ENCODE peak calls at places on chromosomes 5 and 9, in eight cellular contexts. One of them, this sample, is unnamed.

GRCh38 chr5:172774561-172775271 is 3.7 kb upstream of the DUSP1 start:
- DNase-seq in iPS-NIHi11: no peak
- DNase-seq in NCI-H510A treated with DMSO at 0.1 percent for 48 hours: no peak
- DNase-seq in lower lobe of right lung: no peak
- DNase-seq in fibroblast of villous mesenchyme: no peak
- DNase-seq in CMK: no peak
- DNase-seq in GDM1: no peak
- DNase-seq in GM13977: no peak
- DNase-seq in this sample: no peak

GRCh38 chr9:109922617-109923260 is 142.7 kb downstream of the PALM2AKAP2 start:
- DNase-seq in iPS-NIHi11: no peak
- DNase-seq in NCI-H510A treated with DMSO at 0.1 percent for 48 hours: no peak
- DNase-seq in lower lobe of right lung: no peak
- DNase-seq in fibroblast of villous mesenchyme: no peak
- DNase-seq in CMK: no peak
- DNase-seq in GDM1: no peak
- DNase-seq in GM13977: no peak
- DNase-seq in this sample: no peak

GRCh38 chr9:127492616-127493015 is 41.3 kb downstream of the LRSAM1 start:
- DNase-seq in iPS-NIHi11: no peak
- DNase-seq in NCI-H510A treated with DMSO at 0.1 percent for 48 hours: no peak
- DNase-seq in lower lobe of right lung: no peak
- DNase-seq in fibroblast of villous mesenchyme: no peak
- DNase-seq in CMK: no peak
- DNase-seq in GDM1: no peak
- DNase-seq in GM13977: no peak
- DNase-seq in this sample: no peak

GRCh38 chr5:119743927-119744326 is 114.6 kb downstream of the FAM170A start:
- DNase-seq in iPS-NIHi11: peak
- DNase-seq in NCI-H510A treated with DMSO at 0.1 percent for 48 hours: peak
- DNase-seq in lower lobe of right lung: no peak
- DNase-seq in fibroblast of villous mesenchyme: peak
- DNase-seq in CMK: peak
- DNase-seq in GDM1: peak
- DNase-seq in GM13977: peak
- DNase-seq in this sample: no peak

GRCh38 chr9:14326264-14326826 is 12.4 kb upstream of the NFIB start:
- DNase-seq in iPS-NIHi11: no peak
- DNase-seq in NCI-H510A treated with DMSO at 0.1 percent for 48 hours: peak
- DNase-seq in lower lobe of right lung: no peak
- DNase-seq in fibroblast of villous mesenchyme: peak
- DNase-seq in CMK: no peak
- DNase-seq in GDM1: no peak
- DNase-seq in GM13977: no peak
- DNase-seq in this sample: no peak

GRCh38 chr5:105945203-105945972 is 1725.3 kb downstream of the EFNA5 start:
- DNase-seq in iPS-NIHi11: no peak
- DNase-seq in NCI-H510A treated with DMSO at 0.1 percent for 48 hours: no peak
- DNase-seq in lower lobe of right lung: no peak
- DNase-seq in fibroblast of villous mesenchyme: no peak
- DNase-seq in CMK: no peak
- DNase-seq in GDM1: no peak
- DNase-seq in GM13977: no peak
- DNase-seq in this sample: no peak

GRCh38 chr9:131270171-131271015 is 5.9 kb downstream of the FAM78A start:
- DNase-seq in iPS-NIHi11: no peak
- DNase-seq in NCI-H510A treated with DMSO at 0.1 percent for 48 hours: no peak
- DNase-seq in lower lobe of right lung: peak
- DNase-seq in fibroblast of villous mesenchyme: no peak
- DNase-seq in CMK: peak
- DNase-seq in GDM1: peak
- DNase-seq in GM13977: peak
- DNase-seq in this sample: no peak

GRCh38 chr9:36559036-36559695 is 13.5 kb upstream of the MELK start:
- DNase-seq in iPS-NIHi11: no peak
- DNase-seq in NCI-H510A treated with DMSO at 0.1 percent for 48 hours: no peak
- DNase-seq in lower lobe of right lung: no peak
- DNase-seq in fibroblast of villous mesenchyme: peak
- DNase-seq in CMK: no peak
- DNase-seq in GDM1: no peak
- DNase-seq in GM13977: no peak
- DNase-seq in this sample: no peak

GRCh38 chr9:129838707-129839259 is 3.5 kb downstream of the USP20 start:
- DNase-seq in iPS-NIHi11: no peak
- DNase-seq in NCI-H510A treated with DMSO at 0.1 percent for 48 hours: no peak
- DNase-seq in lower lobe of right lung: no peak
- DNase-seq in fibroblast of villous mesenchyme: peak
- DNase-seq in CMK: no peak
- DNase-seq in GDM1: peak
- DNase-seq in GM13977: no peak
- DNase-seq in this sample: no peak

GRCh38 chr5:9251379-9251980 is 294.4 kb downstream of the SEMA5A start:
- DNase-seq in iPS-NIHi11: no peak
- DNase-seq in NCI-H510A treated with DMSO at 0.1 percent for 48 hours: no peak
- DNase-seq in lower lobe of right lung: no peak
- DNase-seq in fibroblast of villous mesenchyme: peak
- DNase-seq in CMK: no peak
- DNase-seq in GDM1: no peak
- DNase-seq in GM13977: no peak
- DNase-seq in this sample: no peak

GRCh38 chr9:137590123-137590468 is 216 bp downstream of the ZMYND19 start:
- DNase-seq in iPS-NIHi11: no peak
- DNase-seq in NCI-H510A treated with DMSO at 0.1 percent for 48 hours: no peak
- DNase-seq in lower lobe of right lung: no peak
- DNase-seq in fibroblast of villous mesenchyme: no peak
- DNase-seq in CMK: no peak
- DNase-seq in GDM1: no peak
- DNase-seq in GM13977: no peak
- DNase-seq in this sample: no peak

GRCh38 chr9:132857601-132858342 is 20.3 kb downstream of the AK8 start:
- DNase-seq in iPS-NIHi11: peak
- DNase-seq in NCI-H510A treated with DMSO at 0.1 percent for 48 hours: no peak
- DNase-seq in lower lobe of right lung: no peak
- DNase-seq in fibroblast of villous mesenchyme: no peak
- DNase-seq in CMK: no peak
- DNase-seq in GDM1: no peak
- DNase-seq in GM13977: no peak
- DNase-seq in this sample: no peak

GRCh38 chr5:431001-431710 is 11.8 kb upstream of the EXOC3 start:
- DNase-seq in iPS-NIHi11: peak
- DNase-seq in NCI-H510A treated with DMSO at 0.1 percent for 48 hours: peak
- DNase-seq in lower lobe of right lung: no peak
- DNase-seq in fibroblast of villous mesenchyme: peak
- DNase-seq in CMK: no peak
- DNase-seq in GDM1: no peak
- DNase-seq in GM13977: peak
- DNase-seq in this sample: no peak

GRCh38 chr9:37026085-37026935 is 7.8 kb downstream of the PAX5 start:
- DNase-seq in iPS-NIHi11: no peak
- DNase-seq in NCI-H510A treated with DMSO at 0.1 percent for 48 hours: no peak
- DNase-seq in lower lobe of right lung: no peak
- DNase-seq in fibroblast of villous mesenchyme: no peak
- DNase-seq in CMK: no peak
- DNase-seq in GDM1: no peak
- DNase-seq in GM13977: peak
- DNase-seq in this sample: no peak

GRCh38 chr5:172904643-172905345 is 54.4 kb upstream of the RPL26L1 start:
- DNase-seq in iPS-NIHi11: peak
- DNase-seq in NCI-H510A treated with DMSO at 0.1 percent for 48 hours: peak
- DNase-seq in lower lobe of right lung: peak
- DNase-seq in fibroblast of villous mesenchyme: peak
- DNase-seq in CMK: no peak
- DNase-seq in GDM1: no peak
- DNase-seq in GM13977: no peak
- DNase-seq in this sample: no peak

GRCh38 chr5:141742866-141743651 is 61.0 kb upstream of the ARAP3 start:
- DNase-seq in iPS-NIHi11: peak
- DNase-seq in NCI-H510A treated with DMSO at 0.1 percent for 48 hours: no peak
- DNase-seq in lower lobe of right lung: no peak
- DNase-seq in fibroblast of villous mesenchyme: peak
- DNase-seq in CMK: no peak
- DNase-seq in GDM1: no peak
- DNase-seq in GM13977: no peak
- DNase-seq in this sample: no peak

GRCh38 chr9:74309654-74310053 is 187.5 kb upstream of the RORB start:
- DNase-seq in iPS-NIHi11: no peak
- DNase-seq in NCI-H510A treated with DMSO at 0.1 percent for 48 hours: no peak
- DNase-seq in lower lobe of right lung: no peak
- DNase-seq in fibroblast of villous mesenchyme: no peak
- DNase-seq in CMK: no peak
- DNase-seq in GDM1: no peak
- DNase-seq in GM13977: no peak
- DNase-seq in this sample: no peak

GRCh38 chr5:124865603-124866354 is 119.3 kb upstream of the ZNF608 start:
- DNase-seq in iPS-NIHi11: no peak
- DNase-seq in NCI-H510A treated with DMSO at 0.1 percent for 48 hours: peak
- DNase-seq in lower lobe of right lung: no peak
- DNase-seq in fibroblast of villous mesenchyme: peak
- DNase-seq in CMK: no peak
- DNase-seq in GDM1: no peak
- DNase-seq in GM13977: no peak
- DNase-seq in this sample: no peak

GRCh38 chr5:179339996-179340395 is 5.3 kb downstream of the ADAMTS2 start:
- DNase-seq in iPS-NIHi11: no peak
- DNase-seq in NCI-H510A treated with DMSO at 0.1 percent for 48 hours: no peak
- DNase-seq in lower lobe of right lung: peak
- DNase-seq in fibroblast of villous mesenchyme: no peak
- DNase-seq in CMK: no peak
- DNase-seq in GDM1: no peak
- DNase-seq in GM13977: no peak
- DNase-seq in this sample: no peak

GRCh38 chr9:110582156-110582555 is 2.6 kb upstream of the SVEP1 start:
- DNase-seq in iPS-NIHi11: no peak
- DNase-seq in NCI-H510A treated with DMSO at 0.1 percent for 48 hours: no peak
- DNase-seq in lower lobe of right lung: no peak
- DNase-seq in fibroblast of villous mesenchyme: peak
- DNase-seq in CMK: no peak
- DNase-seq in GDM1: no peak
- DNase-seq in GM13977: no peak
- DNase-seq in this sample: no peak

GRCh38 chr5:174735498-174736350 is 11.3 kb downstream of the MSX2 start:
- DNase-seq in iPS-NIHi11: peak
- DNase-seq in NCI-H510A treated with DMSO at 0.1 percent for 48 hours: no peak
- DNase-seq in lower lobe of right lung: no peak
- DNase-seq in fibroblast of villous mesenchyme: peak
- DNase-seq in CMK: no peak
- DNase-seq in GDM1: no peak
- DNase-seq in GM13977: no peak
- DNase-seq in this sample: no peak